ENCODE peak calls at places on chromosomes 1 and 21, in six cellular contexts. E, V, Y, N, R and L are unnamed samples. For H3K4me1, H3K27me3 and H3K36me3, the result is how much of the 10 kb centered on the place peaks cover.

GRCh38 chr1:66070491-66070890 is 277.8 kb downstream of the PDE4B start:
- DNase-seq in N (no peak), E (no peak), Y (no peak), R (no peak), V (no peak), L (no peak)

GRCh38 chr21:17786219-17787181 is 32.7 kb downstream of the C21orf91 start:
- DNase-seq in Y (no peak), N (no peak), E (no peak), V (no peak), R (no peak), L (no peak)

GRCh38 chr1:68974447-68974846 is 477.6 kb upstream of the DEPDC1 start:
- DNase-seq in V (no peak), R (no peak), Y (no peak), N (no peak), E (no peak), L (no peak)

GRCh38 chr1:18199462-18199861 is 91.9 kb downstream of the IGSF21 start:
- DNase-seq in Y (no peak), E (peak), N (no peak), R (no peak), V (no peak), L (no peak)

GRCh38 chr1:115476616-115477015 is 138.6 kb upstream of the NGF start:
- DNase-seq in Y (no peak), N (no peak), E (no peak), V (no peak), R (no peak), L (no peak)

GRCh38 chr21:33971492-33972013 is 55.9 kb upstream of the ATP5PO start:
- DNase-seq in Y (no peak), N (no peak), R (no peak), V (peak), E (no peak), L (no peak)

GRCh38 chr1:231724876-231725647 is 98.5 kb downstream of the DISC1 start:
- DNase-seq in E (peak), Y (no peak), R (peak), N (no peak), V (peak), L (peak)

GRCh38 chr1:156532374-156532773 is 31.8 kb upstream of the MEF2D start:
- DNase-seq in Y (no peak), N (no peak), E (no peak), V (no peak), R (no peak), L (no peak)

GRCh38 chr1:25486602-25487001 is 55.9 kb downstream of the MACO1 start:
- DNase-seq in Y (no peak), N (no peak), E (no peak), R (no peak), V (no peak), L (peak)

GRCh38 chr1:12525311-12526181 is 92.5 kb downstream of the DHRS3 start:
- DNase-seq in V (peak), R (no peak), Y (peak), E (no peak), N (peak), L (peak)

GRCh38 chr1:230242317-230242716 is 175.3 kb downstream of the GALNT2 start:
- DNase-seq in Y (no peak), R (no peak), N (no peak), V (no peak), E (no peak), L (no peak)

GRCh38 chr1:230381049-230381467 is 45.1 kb downstream of the PGBD5 start:
- DNase-seq in Y (no peak), E (no peak), R (no peak), V (no peak), N (no peak), L (no peak)

GRCh38 chr1:42914092-42914625 is 44.5 kb downstream of the SLC2A1 start:
- DNase-seq in N (no peak), Y (no peak), R (no peak), E (no peak), V (no peak), L (no peak)

GRCh38 chr1:2973661-2974593 is 47.3 kb upstream of the ACTRT2 start:
- DNase-seq in R (no peak), E (no peak), N (no peak), V (no peak), Y (no peak), L (no peak)

GRCh38 chr1:5430911-5431310 is 561.3 kb downstream of the NPHP4 start:
- DNase-seq in E (no peak), R (no peak), V (no peak), N (no peak), Y (peak), L (no peak)

GRCh38 chr1:77413541-77414335 is 131.9 kb downstream of the AK5 start:
- DNase-seq in Y (no peak), V (no peak), R (no peak), N (no peak), E (no peak), L (no peak)

GRCh38 chr1:114318951-114319350 is 165.3 kb upstream of the SYT6 start:
- DNase-seq in Y (no peak), V (no peak), N (no peak), E (no peak), R (no peak), L (no peak)

GRCh38 chr21:42237161-42237560 is 18.2 kb downstream of the ABCG1 start:
- DNase-seq in E (no peak), V (no peak), R (no peak), N (no peak), Y (no peak), L (no peak)

GRCh38 chr21:42236014-42236413 is 17.1 kb downstream of the ABCG1 start:
- DNase-seq in R (peak), N (no peak), Y (no peak), V (no peak), E (no peak), L (no peak)

GRCh38 chr21:42236693-42237092 is 17.8 kb downstream of the ABCG1 start:
- DNase-seq in N (no peak), R (no peak), Y (no peak), E (no peak), V (no peak), L (no peak)

GRCh38 chr21:42238185-42238934 is 19.4 kb downstream of the ABCG1 start:
- DNase-seq in Y (peak), N (no peak), V (no peak), R (no peak), E (no peak), L (no peak)

DNA sequence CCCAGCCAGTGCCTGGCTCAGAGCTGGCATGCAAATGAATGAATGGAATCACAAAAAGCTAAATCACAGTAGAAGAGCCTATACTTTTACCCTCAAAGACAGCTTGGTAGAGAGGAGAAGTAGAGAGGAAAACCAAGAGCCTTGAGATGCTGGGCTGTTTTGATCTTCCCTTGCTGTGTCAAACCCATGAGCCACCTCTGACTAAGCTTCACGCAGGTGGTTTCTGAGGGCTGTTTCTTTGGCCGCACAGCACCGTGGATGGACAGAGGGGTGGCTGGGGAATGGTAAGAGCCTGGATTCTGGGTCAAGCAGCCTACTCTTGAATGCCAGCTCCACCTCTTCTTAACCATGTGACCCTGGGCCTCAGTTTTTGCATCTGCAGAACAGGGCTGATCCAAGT is 18.6 kb downstream of the ABCG1 start:
- DNase-seq in V (no peak), R (no peak), Y (no peak), N (no peak), E (no peak), L (no peak)
- H3K4me1 ChIP-seq in V (under half), R (under half), Y (under half), N (under half), E (under half), L (under half)

DNA sequence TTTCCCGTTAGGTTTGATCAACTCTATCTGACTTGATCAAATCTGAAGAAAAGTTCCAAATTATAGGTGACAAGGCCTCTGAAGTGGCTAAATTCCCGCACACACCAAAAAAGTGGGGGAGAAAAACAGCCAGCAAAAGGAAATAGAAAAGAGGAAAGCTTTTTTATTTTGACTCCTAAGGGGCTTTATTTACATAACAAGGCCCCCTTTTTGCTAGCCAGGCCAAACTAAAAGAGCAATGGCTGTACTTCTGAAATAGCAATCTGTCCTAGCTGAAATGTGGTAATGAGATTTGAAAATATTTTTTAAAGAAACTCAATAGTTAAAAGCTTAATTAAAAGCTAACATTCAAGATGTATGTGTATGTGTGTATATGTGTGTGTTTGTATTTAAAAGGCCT is 311.5 kb upstream of the POGK start:
- DNase-seq in V (no peak), R (no peak), N (no peak), Y (no peak), E (no peak), L (no peak)
- H3K27me3 ChIP-seq in V (under half), R (under half), N (under half), Y (under half), E (under half), L (under half)

GRCh38 chr21:37230632-37231246 is 36.4 kb downstream of the VPS26C start:
- DNase-seq in V (no peak), N (no peak), Y (no peak), R (no peak), E (no peak), L (no peak)
- H3K36me3 ChIP-seq in V (under half), N (under half), Y (under half), R (under half), E (half or more), L (half or more)

DNA sequence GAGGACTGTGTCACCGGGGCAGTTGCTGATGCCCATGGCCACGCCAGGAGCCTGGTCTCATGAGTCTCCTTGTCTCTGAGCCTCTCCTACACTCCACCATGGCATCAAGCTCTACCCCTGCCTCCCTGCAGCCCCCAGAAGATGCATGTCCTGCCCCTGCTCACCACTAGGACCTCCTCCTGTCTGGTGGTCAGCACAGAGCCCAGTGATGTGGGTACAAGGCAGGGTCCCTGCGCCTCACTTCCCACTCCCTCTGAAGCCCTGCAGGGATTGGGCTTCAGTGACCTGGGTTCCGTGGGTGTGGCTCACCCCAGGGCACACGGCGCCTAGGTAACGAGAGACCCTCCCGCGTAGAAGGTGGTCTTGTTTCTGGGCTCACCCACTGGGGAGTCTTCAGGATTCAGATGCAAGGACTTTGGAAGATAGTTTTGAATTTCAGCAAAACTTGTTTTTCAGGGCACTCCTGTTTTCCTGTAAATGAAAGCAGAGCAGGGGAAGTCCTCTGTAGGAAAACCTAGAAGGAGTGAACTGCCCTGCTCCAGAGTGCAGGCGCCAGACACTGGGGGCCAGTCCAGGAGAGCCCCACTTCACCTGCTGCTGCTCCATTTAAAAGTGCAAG is 2.8 kb downstream of the COL18A1 start:
- DNase-seq in Y (peak), V (peak), E (no peak), N (no peak), R (no peak), L (no peak)
- H3K4me1 ChIP-seq in Y (under half), V (under half), E (under half), N (under half), R (half or more), L (under half)

DNA sequence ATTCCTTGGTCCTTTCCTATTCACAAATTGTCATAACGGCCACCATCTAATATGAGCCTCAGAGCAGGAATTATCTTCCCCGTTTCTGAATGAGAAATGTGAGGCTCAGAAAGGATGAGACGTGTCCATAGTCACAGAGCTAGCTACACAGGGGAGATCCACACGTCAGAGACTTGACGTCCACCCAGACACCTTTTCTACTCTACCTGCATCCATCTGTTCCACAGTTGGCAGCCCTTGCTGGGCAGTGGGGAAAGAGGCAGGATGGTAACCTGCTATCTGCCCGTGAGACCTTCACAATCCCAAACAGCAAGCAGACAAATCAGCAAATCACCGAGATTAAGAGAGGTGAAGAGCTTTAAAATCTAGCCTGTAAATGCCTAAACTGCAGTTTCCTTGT is 8.4 kb downstream of the RIMS3 start:
- DNase-seq in Y (no peak), R (no peak), V (no peak), N (no peak), E (no peak), L (no peak)
- H3K27me3 ChIP-seq in Y (under half), R (under half), V (under half), N (under half), E (under half), L (half or more)

DNA sequence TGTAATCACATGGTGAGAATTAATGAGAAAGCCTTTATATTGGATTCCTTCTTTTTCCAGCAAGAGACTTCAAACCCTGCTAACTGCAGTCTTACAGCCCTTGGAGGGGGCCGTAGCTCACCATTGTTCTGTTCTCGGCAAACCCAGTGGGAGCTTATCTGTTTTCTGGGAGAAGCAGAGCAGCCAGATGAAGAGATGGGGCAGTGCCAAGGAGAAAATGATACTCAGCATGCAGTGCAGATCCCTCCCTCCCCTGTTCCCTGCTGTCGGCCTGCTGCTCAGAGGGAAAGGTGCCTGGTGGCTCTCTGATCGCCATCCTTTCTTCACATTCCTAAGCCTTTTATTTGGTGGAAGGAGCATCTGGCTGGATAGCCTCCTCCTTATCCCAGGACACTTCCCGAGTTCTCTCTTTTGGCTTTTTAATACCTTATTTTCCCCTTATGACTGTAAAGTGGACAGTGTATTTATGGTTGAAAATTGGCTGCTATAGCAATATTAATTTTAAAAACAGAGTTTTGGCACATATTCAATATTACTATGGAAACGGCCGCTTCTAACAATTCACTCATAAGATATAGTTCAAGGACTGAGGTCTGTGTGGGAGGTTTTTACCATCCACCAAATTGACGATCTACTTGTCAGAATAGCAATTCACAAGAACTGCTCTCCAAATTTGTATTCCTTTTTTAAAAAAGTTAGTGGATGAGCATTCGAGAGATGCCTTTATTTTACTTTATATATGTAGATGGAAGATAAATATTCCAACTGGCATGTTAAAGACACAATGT is 203.4 kb downstream of the CRB1 start:
- DNase-seq in Y (no peak), E (peak), N (no peak), V (no peak), R (no peak), L (no peak)
- H3K36me3 ChIP-seq in Y (under half), E (under half), N (under half), V (under half), R (under half), L (under half)